ENCODE peak calls at places on chromosomes 2 and 18, in ten cellular contexts. B is A549, C is breast epithelium, N is pancreas, Y is K562, M is right cardiac atrium, H is lower lobe of right lung, P is IMR-90, S is adrenal gland, I is body of pancreas. D is an unnamed sample.

GRCh38 chr18:51988277-51988676 is 351.7 kb upstream of the DCC start:
- DNase-seq in B (no peak), C (no peak), Y (no peak), N (no peak), M (no peak), P (no peak), H (no peak), S (no peak), I (no peak), D (no peak)

GRCh38 chr2:211468881-211469280 is 912.5 kb downstream of the CPS1 start:
- DNase-seq in Y (no peak), S (no peak), P (no peak), M (no peak), H (no peak), N (no peak), I (no peak), C (no peak), B (no peak), D (no peak)

GRCh38 chr2:222753251-222753824 is 81.9 kb downstream of the MOGAT1 start:
- DNase-seq in P (peak), C (no peak), I (peak), B (no peak), M (no peak), H (no peak), S (no peak), N (peak), Y (no peak), D (no peak)

GRCh38 chr2:120330946-120331822 is 14.8 kb upstream of the INHBB start:
- DNase-seq in H (no peak), I (no peak), S (no peak), C (no peak), Y (no peak), N (no peak), B (no peak), M (no peak), P (no peak), D (no peak)

GRCh38 chr2:24820598-24821432 is 27.6 kb downstream of the CENPO start:
- DNase-seq in P (no peak), C (no peak), B (no peak), I (no peak), Y (no peak), N (no peak), M (no peak), H (no peak), S (peak), D (no peak)

GRCh38 chr18:32349728-32350395 is 120.8 kb downstream of the GAREM1 start:
- DNase-seq in C (peak), H (no peak), P (peak), B (peak), M (peak), N (peak), I (peak), Y (no peak), S (peak), D (no peak)

GRCh38 chr2:9440058-9440727 is 16.7 kb downstream of the CPSF3 start:
- DNase-seq in I (no peak), B (no peak), M (no peak), H (no peak), N (no peak), P (peak), C (no peak), S (no peak), Y (no peak), D (no peak)

GRCh38 chr18:21742323-21742687 is 1.7 kb downstream of the MIB1 start:
- DNase-seq in I (no peak), Y (no peak), B (no peak), M (no peak), P (peak), H (no peak), N (no peak), C (no peak), S (no peak), D (no peak)

GRCh38 chr2:9538000-9538507 is 17.6 kb downstream of the ADAM17 start:
- DNase-seq in I (no peak), B (peak), P (peak), N (no peak), S (no peak), M (no peak), C (no peak), H (no peak), Y (no peak), D (peak)

GRCh38 chr2:222835142-222835822 is 25.6 kb upstream of the ACSL3 start:
- DNase-seq in H (no peak), N (no peak), P (no peak), Y (no peak), S (no peak), I (no peak), M (no peak), C (no peak), B (no peak), D (no peak)

GRCh38 chr2:64204006-64204632 is 59.9 kb upstream of the PELI1 start:
- DNase-seq in C (no peak), I (no peak), P (peak), B (no peak), S (no peak), M (peak), Y (no peak), H (peak), N (no peak), D (peak)

GRCh38 chr2:231394201-231395141 is 1.0 kb upstream of the B3GNT7 start:
- DNase-seq in H (no peak), I (peak), S (no peak), M (no peak), B (no peak), Y (no peak), N (no peak), P (no peak), C (no peak), D (peak)

GRCh38 chr18:79393626-79394401 is 1.9 kb upstream of the NFATC1 start:
- DNase-seq in C (peak), S (peak), I (peak), M (peak), B (peak), H (peak), P (peak), N (peak), Y (peak), D (no peak)

GRCh38 chr2:8565399-8566154 is 116.3 kb upstream of the ID2 start:
- DNase-seq in Y (no peak), M (no peak), C (no peak), N (no peak), P (no peak), S (peak), I (no peak), B (no peak), H (no peak), D (no peak)

GRCh38 chr2:219247678-219248642 is 2.7 kb downstream of the STK16 start:
- DNase-seq in M (no peak), N (no peak), S (no peak), Y (no peak), C (no peak), B (no peak), P (no peak), H (no peak), I (no peak), D (peak)

GRCh38 chr2:216491757-216492635 is 6.6 kb upstream of the RPL37A start:
- DNase-seq in S (no peak), H (no peak), P (no peak), M (no peak), I (no peak), C (no peak), Y (no peak), N (no peak), B (no peak), D (peak)

GRCh38 chr2:177340158-177340557 is 52.4 kb upstream of the AGPS start:
- DNase-seq in H (no peak), B (no peak), N (no peak), M (no peak), C (no peak), I (no peak), P (peak), S (no peak), Y (no peak), D (no peak)

GRCh38 chr18:28112056-28112470 is 64.9 kb downstream of the CDH2 start:
- DNase-seq in H (no peak), P (peak), B (no peak), N (no peak), C (no peak), I (no peak), M (no peak), Y (no peak), S (no peak), D (no peak)

GRCh38 chr2:188367164-188367563 is 75.5 kb downstream of the GULP1 start:
- DNase-seq in M (no peak), C (no peak), N (peak), Y (no peak), P (no peak), S (no peak), B (no peak), H (no peak), I (peak), D (no peak)

DNA sequence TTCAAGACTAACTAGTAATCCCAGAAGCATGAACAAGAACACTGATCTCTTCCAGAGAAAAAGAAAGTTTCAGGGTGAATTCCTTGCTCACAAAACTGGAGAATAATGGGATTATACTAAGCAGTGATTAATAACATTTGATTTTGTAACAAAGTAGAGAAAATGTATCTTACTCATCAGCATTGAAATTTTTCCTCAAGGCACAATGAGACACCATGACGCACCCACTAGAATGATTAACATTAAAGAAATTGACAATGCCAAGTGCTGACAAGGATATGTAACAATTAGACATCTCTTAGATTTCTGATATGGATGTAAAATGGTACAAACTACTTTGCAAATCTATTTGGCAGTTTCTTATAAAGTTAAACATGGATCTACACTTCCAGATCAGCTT is 101.1 kb upstream of the EPHA4 start:
- DNase-seq in S (no peak), B (no peak), N (no peak), H (no peak), P (no peak), M (no peak), I (no peak), Y (no peak), C (no peak), D (no peak)
- H3K27ac ChIP-seq in S (no peak), B (no peak), N (no peak), H (no peak), P (no peak), M (no peak), I (no peak), Y (no peak), C (no peak), D (no peak)

DNA sequence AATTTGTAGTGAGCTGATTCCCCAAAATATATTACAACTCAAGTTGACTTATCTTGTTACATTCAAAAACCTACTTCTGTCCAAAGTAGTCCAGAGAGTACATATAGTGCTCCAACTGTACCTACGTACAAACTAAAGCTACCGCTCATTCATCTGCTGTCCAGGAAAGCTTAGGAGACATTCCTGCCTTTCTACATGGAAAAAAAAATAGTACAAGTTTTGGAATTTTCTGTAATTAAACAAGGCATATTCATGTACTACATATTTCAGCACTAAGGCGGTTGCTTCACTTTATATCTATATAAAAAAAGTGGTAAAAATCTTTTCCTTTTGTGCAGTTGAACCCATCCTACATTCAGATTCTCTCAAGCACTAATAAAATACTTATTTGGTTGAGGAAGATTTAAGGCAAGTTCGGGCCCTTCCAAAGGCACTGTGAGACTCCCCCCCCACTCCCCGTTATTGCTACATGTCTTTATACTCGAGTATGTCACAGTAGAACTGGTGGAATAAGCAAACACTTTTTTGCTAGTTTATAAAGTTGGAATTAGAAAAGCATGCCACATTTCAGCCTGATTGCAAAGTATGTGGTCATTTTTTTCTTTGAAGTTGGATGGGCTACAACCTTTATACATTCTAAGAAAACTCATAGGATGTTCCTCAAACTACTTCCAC is 3.8 kb downstream of the ZFP36L2 start:
- DNase-seq in B (no peak), C (no peak), H (peak), M (no peak), P (peak), N (no peak), S (no peak), I (no peak), Y (no peak), D (no peak)
- H3K4me3 ChIP-seq in B (peak), C (peak), H (peak), M (peak), P (peak), N (peak), S (peak), I (peak), Y (peak), D (peak)

GRCh38 chr2:218043701-218044109 is 25.3 kb upstream of the RUFY4 start:
- DNase-seq in B (no peak), N (no peak), P (no peak), S (no peak), I (no peak), H (no peak), M (no peak), C (no peak), Y (no peak), D (no peak)

GRCh38 chr2:218047532-218048230 is 21.4 kb upstream of the RUFY4 start:
- DNase-seq in B (no peak), Y (no peak), N (no peak), C (no peak), H (no peak), M (no peak), I (no peak), P (no peak), S (no peak), D (no peak)

GRCh38 chr2:218040883-218041282 is 28.2 kb upstream of the RUFY4 start:
- DNase-seq in M (no peak), Y (no peak), P (no peak), N (no peak), B (no peak), S (no peak), C (no peak), H (no peak), I (no peak), D (no peak)

GRCh38 chr2:218041302-218042165 is 27.5 kb upstream of the RUFY4 start:
- DNase-seq in H (no peak), B (no peak), N (no peak), P (no peak), M (no peak), Y (no peak), I (no peak), S (no peak), C (no peak), D (no peak)

GRCh38 chr2:218046234-218046633 is 22.8 kb upstream of the RUFY4 start:
- DNase-seq in M (no peak), C (no peak), B (no peak), S (peak), N (no peak), P (no peak), Y (no peak), I (no peak), H (no peak), D (peak)
- H3K27ac ChIP-seq in M (no peak), C (no peak), B (no peak), S (no peak), N (no peak), P (no peak), Y (no peak), I (no peak), H (no peak), D (peak)

GRCh38 chr18:24200899-24201298 is 62.0 kb downstream of the CABYR start:
- DNase-seq in N (no peak), S (no peak), I (no peak), P (no peak), B (no peak), C (no peak), M (no peak), H (no peak), Y (no peak), D (no peak)
- H3K4me3 ChIP-seq in N (no peak), S (no peak), I (no peak), P (no peak), B (no peak), C (no peak), M (no peak), H (no peak), Y (no peak), D (no peak)

GRCh38 chr2:47310801-47311560 is 92.0 kb upstream of the MSH2 start:
- DNase-seq in I (peak), N (peak), H (peak), Y (no peak), B (no peak), C (no peak), S (peak), P (no peak), M (peak), D (peak)
- H3K27ac ChIP-seq in I (peak), N (peak), H (peak), Y (no peak), B (peak), C (peak), S (no peak), P (no peak), M (peak), D (peak)

D was measured in HL-60.